ENCODE peak calls at places on chromosomes 7 and 10, in seven cellular contexts. W is AML-193; L is HTR-8/SVneo; S is stimulated activated naive B cell treated with anti-CD40 and anti-IgM and Interleukin-4, amounts not matched to agents 10 μg/mL and 1 μg/mL and 100 μg/mL, for 72 hours; T is endothelial cell; H is cardiac muscle cell; X is A549. N is an unnamed sample.

GRCh38 chr10:23343591-23344225 is 889 bp downstream of the C10orf67 start:
- DNase-seq in W (no peak), T (peak; percentile 50), L (peak; percentile 48), H (peak; percentile 71), S (no peak), X (no peak), N (peak; percentile 86)

GRCh38 chr10:115653473-115653872 is 560.3 kb downstream of the ATRNL1 start:
- DNase-seq in S (no peak), H (no peak), X (no peak), W (no peak), T (no peak), L (no peak), N (no peak)

GRCh38 chr10:77315511-77316129 is 322.0 kb downstream of the KCNMA1 start:
- DNase-seq in S (no peak), W (no peak), H (no peak), T (no peak), L (no peak), X (no peak), N (no peak)

GRCh38 chr7:722847-723246 is 3.7 kb upstream of the DNAAF5 start:
- DNase-seq in L (no peak), S (no peak), W (no peak), T (no peak), X (no peak), H (no peak), N (peak; percentile 19)

GRCh38 chr10:50624866-50625491 is 1.2 kb upstream of the SGMS1 start:
- DNase-seq in W (peak; percentile 77), X (peak; percentile 83), S (peak; percentile 68), H (peak; percentile 72), L (peak; percentile 75), T (peak; percentile 66), N (peak; percentile 85)

GRCh38 chr7:108083980-108084379 is 46.2 kb downstream of the LAMB4 start:
- DNase-seq in T (no peak), H (peak; percentile 38), S (no peak), X (no peak), W (no peak), L (no peak), N (no peak)

GRCh38 chr10:88897019-88897853 is 17.2 kb downstream of the STAMBPL1 start:
- DNase-seq in L (no peak), H (no peak), S (no peak), X (no peak), W (no peak), T (no peak), N (peak; percentile 72)

GRCh38 chr7:6290345-6290744 is 17.9 kb upstream of the CYTH3 start:
- DNase-seq in L (no peak), W (no peak), S (no peak), X (no peak), T (no peak), H (no peak), N (no peak)

GRCh38 chr7:65966167-65966566 is 15.8 kb downstream of the GUSB start:
- DNase-seq in L (no peak), S (no peak), X (no peak), T (no peak), H (no peak), W (no peak), N (no peak)

GRCh38 chr10:93461807-93462178 is 20.3 kb downstream of the MYOF start:
- DNase-seq in H (peak; percentile 54), L (no peak), X (no peak), W (no peak), S (no peak), T (no peak), N (no peak)

GRCh38 chr7:2729043-2729892 is 41.3 kb downstream of the AMZ1 start:
- DNase-seq in T (no peak), X (no peak), H (no peak), S (no peak), W (no peak), L (no peak), N (peak; percentile 33)

GRCh38 chr7:17599733-17600685 is 301.6 kb downstream of the AHR start:
- DNase-seq in W (no peak), X (peak; percentile 49), T (no peak), H (peak; percentile 94), S (no peak), L (peak; percentile 77), N (no peak)

GRCh38 chr7:139340808-139341057 is 404 bp upstream of the FMC1 start:
- DNase-seq in X (no peak), T (no peak), H (no peak), S (no peak), W (no peak), L (no peak), N (no peak)

GRCh38 chr7:112080441-112080840 is 125.8 kb downstream of the DOCK4 start:
- DNase-seq in H (peak; percentile 89), W (peak; percentile 94), S (no peak), L (peak; percentile 30), X (peak; percentile 40), T (no peak), N (no peak)

GRCh38 chr10:83848696-83849095 is 290.6 kb upstream of the GHITM start:
- DNase-seq in X (no peak), H (no peak), T (no peak), L (no peak), W (no peak), S (no peak), N (no peak)

N was measured in activated effector memory CD4-positive, alpha-beta T cell treated with anti-CD3 and anti-CD28 coated beads, Interleukin-2, amount 50 U/mL, for 16 hours.